ENCODE peak calls at places on chromosomes 2 and 18, in five cellular contexts. One of them, this sample, is unnamed.

GRCh38 chr2:212173771-212174510 is 364.7 kb downstream of the ERBB4 start:
- DNase-seq in ovary: no peak
- DNase-seq in hepatocyte: no peak
- DNase-seq in A549: no peak
- DNase-seq in GM23248: no peak
- DNase-seq in this sample: no peak

GRCh38 chr2:210961249-210961648 is 404.9 kb downstream of the CPS1 start:
- DNase-seq in ovary: no peak
- DNase-seq in hepatocyte: no peak
- DNase-seq in A549: no peak
- DNase-seq in GM23248: no peak
- DNase-seq in this sample: no peak

GRCh38 chr2:230661072-230661957 is 51.3 kb upstream of the CAB39 start:
- DNase-seq in ovary: no peak
- DNase-seq in hepatocyte: no peak
- DNase-seq in A549: no peak
- DNase-seq in GM23248: no peak
- DNase-seq in this sample: no peak

GRCh38 chr2:222575618-222576017 is 80.3 kb downstream of the FARSB start:
- DNase-seq in ovary: no peak
- DNase-seq in hepatocyte: no peak
- DNase-seq in A549: no peak
- DNase-seq in GM23248: no peak
- DNase-seq in this sample: no peak

GRCh38 chr2:56130463-56131070 is 53.2 kb upstream of the CCDC85A start:
- DNase-seq in ovary: no peak
- DNase-seq in hepatocyte: peak; percentile 40
- DNase-seq in A549: peak; percentile 48
- DNase-seq in GM23248: peak; percentile 76
- DNase-seq in this sample: no peak

GRCh38 chr2:181891966-181892794 is 650 bp downstream of the ITPRID2 start:
- DNase-seq in ovary: peak; percentile 58
- DNase-seq in hepatocyte: peak; percentile 74
- DNase-seq in A549: peak; percentile 81
- DNase-seq in GM23248: peak; percentile 79
- DNase-seq in this sample: peak; percentile 70

GRCh38 chr2:200705305-200705985 is 106.3 kb upstream of the BZW1 start:
- DNase-seq in ovary: peak; percentile 19
- DNase-seq in hepatocyte: no peak
- DNase-seq in A549: peak; percentile 30
- DNase-seq in GM23248: no peak
- DNase-seq in this sample: no peak

GRCh38 chr18:74524097-74524496 is 10.2 kb upstream of the CNDP1 start:
- DNase-seq in ovary: no peak
- DNase-seq in hepatocyte: no peak
- DNase-seq in A549: no peak
- DNase-seq in GM23248: no peak
- DNase-seq in this sample: no peak

GRCh38 chr2:218394298-218395089 is 5.2 kb upstream of the CTDSP1 start:
- DNase-seq in ovary: peak; percentile 43
- DNase-seq in hepatocyte: peak; percentile 22
- DNase-seq in A549: no peak
- DNase-seq in GM23248: no peak
- DNase-seq in this sample: no peak

GRCh38 chr2:207796585-207797350 is 27.1 kb upstream of the FZD5 start:
- DNase-seq in ovary: no peak
- DNase-seq in hepatocyte: peak; percentile 53
- DNase-seq in A549: peak; percentile 57
- DNase-seq in GM23248: no peak
- DNase-seq in this sample: peak; percentile 73

GRCh38 chr2:64880193-64880951 is 108.8 kb upstream of the SLC1A4 start:
- DNase-seq in ovary: no peak
- DNase-seq in hepatocyte: no peak
- DNase-seq in A549: no peak
- DNase-seq in GM23248: no peak
- DNase-seq in this sample: no peak

DNA sequence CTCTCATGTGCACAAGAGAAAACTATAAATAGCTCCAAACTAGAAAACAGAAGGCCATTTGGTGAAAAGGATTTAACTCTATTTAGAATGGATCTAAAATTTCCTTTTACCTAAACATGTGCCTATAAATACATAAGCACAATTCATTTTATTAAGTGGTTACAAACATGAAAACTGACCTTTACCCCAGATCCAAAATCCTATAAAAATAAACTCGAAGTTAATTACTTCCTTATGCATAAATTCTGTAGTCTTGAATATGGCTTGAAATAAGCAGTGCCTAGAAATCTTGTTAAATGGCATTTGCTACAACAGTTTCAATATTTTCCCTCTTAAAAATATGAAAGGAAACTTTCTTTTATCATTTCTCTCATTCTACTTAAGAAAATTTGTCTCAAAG is 41.6 kb downstream of the SLC25A12 start:
- DNase-seq in ovary: no peak
- DNase-seq in hepatocyte: no peak
- DNase-seq in A549: no peak
- DNase-seq in GM23248: no peak
- DNase-seq in this sample: no peak
- H3K27ac ChIP-seq in ovary: no peak overlapping the region
- H3K27ac ChIP-seq in hepatocyte: no peak overlapping the region
- H3K27ac ChIP-seq in A549: no peak overlapping the region
- H3K27ac ChIP-seq in GM23248: no peak overlapping the region
- H3K27ac ChIP-seq in this sample: no peak overlapping the region

GRCh38 chr18:13611616-13612110 is 114.7 kb downstream of the FAM210A start:
- DNase-seq in ovary: no peak
- DNase-seq in hepatocyte: peak; percentile 23
- DNase-seq in A549: no peak
- DNase-seq in GM23248: peak; percentile 61
- DNase-seq in this sample: no peak
- H3K4me3 ChIP-seq in ovary: peak overlapping the region; percentile 36
- H3K4me3 ChIP-seq in hepatocyte: peak overlapping the region; percentile 5
- H3K4me3 ChIP-seq in A549: no peak overlapping the region
- H3K4me3 ChIP-seq in GM23248: peak overlapping the region; percentile 66
- H3K4me3 ChIP-seq in this sample: peak overlapping the region; percentile 4

DNA sequence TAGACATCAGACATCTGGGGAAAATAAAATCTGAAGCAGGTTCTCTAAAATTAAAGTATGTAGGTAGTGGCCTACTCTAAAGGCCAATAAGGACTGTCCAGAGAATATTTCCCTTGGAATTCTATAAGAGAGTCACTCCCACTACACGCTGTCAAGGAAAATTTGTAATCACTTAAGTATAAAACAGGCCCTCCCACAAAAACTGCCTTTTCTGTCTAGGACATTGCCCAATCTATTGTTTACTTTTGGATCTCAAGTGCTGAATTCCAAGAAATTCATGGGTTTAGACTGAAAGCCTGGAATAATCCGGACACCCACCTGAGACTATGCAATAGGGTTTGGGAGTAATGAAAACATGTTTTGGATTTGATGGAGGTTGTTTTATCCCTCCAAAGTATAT is 1.7 kb upstream of the SRBD1 start:
- DNase-seq in ovary: no peak
- DNase-seq in hepatocyte: no peak
- DNase-seq in A549: peak; percentile 42
- DNase-seq in GM23248: peak; percentile 50
- DNase-seq in this sample: no peak
- H3K27ac ChIP-seq in ovary: no peak overlapping the region
- H3K27ac ChIP-seq in hepatocyte: no peak overlapping the region
- H3K27ac ChIP-seq in A549: no peak overlapping the region
- H3K27ac ChIP-seq in GM23248: no peak overlapping the region
- H3K27ac ChIP-seq in this sample: no peak overlapping the region

GRCh38 chr2:231663458-231664290 is 44.7 kb upstream of the PTMA start:
- DNase-seq in ovary: no peak
- DNase-seq in hepatocyte: no peak
- DNase-seq in A549: no peak
- DNase-seq in GM23248: no peak
- DNase-seq in this sample: no peak
- H3K4me3 ChIP-seq in ovary: no peak overlapping the region
- H3K4me3 ChIP-seq in hepatocyte: no peak overlapping the region
- H3K4me3 ChIP-seq in A549: no peak overlapping the region
- H3K4me3 ChIP-seq in GM23248: no peak overlapping the region
- H3K4me3 ChIP-seq in this sample: no peak overlapping the region

GRCh38 chr2:201908901-201909300 is 102.6 kb downstream of the CDK15 start:
- DNase-seq in ovary: no peak
- DNase-seq in hepatocyte: no peak
- DNase-seq in A549: no peak
- DNase-seq in GM23248: peak; percentile 28
- DNase-seq in this sample: no peak

GRCh38 chr2:201909348-201909747 is 103.0 kb downstream of the CDK15 start:
- DNase-seq in ovary: no peak
- DNase-seq in hepatocyte: no peak
- DNase-seq in A549: peak; percentile 52
- DNase-seq in GM23248: peak; percentile 85
- DNase-seq in this sample: no peak

GRCh38 chr2:201907128-201907886 is 101.0 kb downstream of the CDK15 start:
- DNase-seq in ovary: no peak
- DNase-seq in hepatocyte: no peak
- DNase-seq in A549: no peak
- DNase-seq in GM23248: no peak
- DNase-seq in this sample: no peak

GRCh38 chr2:201911372-201911771 is 105.0 kb downstream of the CDK15 start:
- DNase-seq in ovary: no peak
- DNase-seq in hepatocyte: no peak
- DNase-seq in A549: no peak
- DNase-seq in GM23248: no peak
- DNase-seq in this sample: no peak

DNA sequence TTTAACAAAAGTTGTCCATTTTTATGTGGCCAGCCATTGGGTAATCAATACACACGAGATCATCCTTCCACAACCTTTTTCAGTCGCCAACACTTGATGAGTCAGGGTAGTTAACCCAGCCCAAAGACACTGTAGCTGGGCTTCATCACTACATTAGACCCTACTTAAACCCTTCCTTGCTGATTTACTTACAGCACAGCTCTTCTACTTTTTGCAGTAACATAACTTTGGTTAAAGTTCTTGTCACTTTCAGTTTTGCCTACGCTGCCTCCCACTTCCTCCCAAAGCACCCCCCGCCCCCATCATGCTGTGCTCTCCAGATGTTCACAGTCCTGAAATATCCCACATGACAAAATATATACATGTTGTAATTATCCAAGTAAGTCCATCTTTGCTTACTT is 103.6 kb downstream of the CDK15 start:
- DNase-seq in ovary: no peak
- DNase-seq in hepatocyte: peak; percentile 50
- DNase-seq in A549: no peak
- DNase-seq in GM23248: peak; percentile 75
- DNase-seq in this sample: no peak
- H3K27ac ChIP-seq in ovary: no peak overlapping the region
- H3K27ac ChIP-seq in hepatocyte: peak overlapping the region; percentile 59
- H3K27ac ChIP-seq in A549: peak overlapping the region; percentile 43
- H3K27ac ChIP-seq in GM23248: peak overlapping the region; percentile 57
- H3K27ac ChIP-seq in this sample: no peak overlapping the region

GRCh38 chr18:59952283-59953007 is 52.6 kb downstream of the PMAIP1 start:
- DNase-seq in ovary: no peak
- DNase-seq in hepatocyte: no peak
- DNase-seq in A549: no peak
- DNase-seq in GM23248: no peak
- DNase-seq in this sample: no peak
- H3K4me3 ChIP-seq in ovary: no peak overlapping the region
- H3K4me3 ChIP-seq in hepatocyte: no peak overlapping the region
- H3K4me3 ChIP-seq in A549: no peak overlapping the region
- H3K4me3 ChIP-seq in GM23248: no peak overlapping the region
- H3K4me3 ChIP-seq in this sample: no peak overlapping the region

DNA sequence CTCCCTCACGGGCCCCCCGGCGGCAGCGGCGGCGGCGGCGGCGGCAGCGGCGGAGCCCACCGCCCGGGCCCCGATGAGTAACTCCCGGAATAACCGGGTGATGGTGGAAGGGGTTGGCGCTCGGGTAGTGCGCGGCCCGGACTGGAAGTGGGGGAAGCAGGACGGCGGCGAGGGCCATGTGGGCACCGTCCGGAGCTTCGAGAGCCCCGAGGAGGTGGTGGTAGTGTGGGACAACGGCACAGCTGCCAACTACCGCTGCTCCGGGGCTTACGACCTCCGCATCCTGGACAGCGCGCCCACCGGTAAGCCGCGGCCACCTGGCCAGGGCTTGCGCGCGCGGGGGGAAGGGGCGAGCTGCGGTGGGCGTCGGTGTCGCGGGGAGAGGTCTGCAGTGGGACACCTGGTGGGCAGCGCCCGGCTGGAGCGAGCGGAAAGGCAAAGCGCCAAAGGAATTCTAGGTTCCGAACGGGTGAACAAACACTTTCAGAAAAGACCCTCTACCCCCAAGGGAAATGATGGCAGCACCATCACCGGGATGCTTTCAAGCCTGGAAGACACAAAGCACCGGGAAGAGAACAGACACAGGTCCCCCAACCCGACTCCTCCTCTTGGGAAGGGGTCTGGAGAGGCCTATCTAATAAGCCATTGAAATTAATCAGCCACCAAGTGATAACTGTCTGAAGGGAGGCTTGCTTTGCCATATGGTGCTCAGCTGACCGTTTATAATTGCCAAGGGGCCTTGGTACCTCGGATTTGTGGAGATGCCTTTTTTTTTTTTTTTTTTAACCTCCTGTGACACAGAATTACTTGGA is 1.1 kb downstream of the MIB1 start:
- DNase-seq in ovary: peak; percentile 35
- DNase-seq in hepatocyte: peak; percentile 22
- DNase-seq in A549: peak; percentile 4
- DNase-seq in GM23248: peak; percentile 48
- DNase-seq in this sample: peak; percentile 27
- H3K27ac ChIP-seq in ovary: peak overlapping the region; percentile 90
- H3K27ac ChIP-seq in hepatocyte: peak overlapping the region; percentile 98
- H3K27ac ChIP-seq in A549: peak overlapping the region; percentile 94
- H3K27ac ChIP-seq in GM23248: no peak overlapping the region
- H3K27ac ChIP-seq in this sample: peak overlapping the region; percentile 99

DNA sequence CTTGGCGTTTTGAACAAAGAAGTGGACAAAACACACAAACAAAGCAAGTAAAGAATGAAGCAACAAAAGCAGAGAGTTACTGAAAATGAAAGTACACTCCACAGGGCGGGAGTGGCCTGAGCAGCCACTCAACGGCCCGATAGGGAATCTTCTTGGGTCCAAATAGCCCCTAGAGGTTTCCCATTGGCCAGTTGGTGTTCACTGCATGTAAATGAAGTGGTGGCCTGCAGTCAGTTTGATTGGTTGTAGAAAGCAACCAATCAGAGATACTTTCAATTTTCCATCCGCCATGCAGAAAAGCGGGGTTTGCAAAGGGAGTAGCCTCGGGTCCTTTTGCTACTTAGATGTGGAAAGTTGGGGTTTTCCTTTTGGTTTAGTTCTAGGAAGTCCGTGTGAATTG is 31.6 kb downstream of the CYBRD1 start:
- DNase-seq in ovary: peak; percentile 57
- DNase-seq in hepatocyte: no peak
- DNase-seq in A549: peak; percentile 96
- DNase-seq in GM23248: no peak
- DNase-seq in this sample: no peak
- H3K4me3 ChIP-seq in ovary: no peak overlapping the region
- H3K4me3 ChIP-seq in hepatocyte: no peak overlapping the region
- H3K4me3 ChIP-seq in A549: peak overlapping the region; percentile 51
- H3K4me3 ChIP-seq in GM23248: no peak overlapping the region
- H3K4me3 ChIP-seq in this sample: no peak overlapping the region

GRCh38 chr18:8124232-8125146 is 484.7 kb upstream of the RAB12 start:
- DNase-seq in ovary: no peak
- DNase-seq in hepatocyte: no peak
- DNase-seq in A549: no peak
- DNase-seq in GM23248: no peak
- DNase-seq in this sample: no peak
- H3K27ac ChIP-seq in ovary: no peak overlapping the region
- H3K27ac ChIP-seq in hepatocyte: peak overlapping the region; percentile 36
- H3K27ac ChIP-seq in A549: peak overlapping the region; percentile 68
- H3K27ac ChIP-seq in GM23248: no peak overlapping the region
- H3K27ac ChIP-seq in this sample: no peak overlapping the region